ENCODE peak calls at places on chromosomes 16 and 17, in seven cellular contexts. U is skeletal muscle cell; P is IMR-90; E is tibial artery; O is CD8-positive, alpha-beta memory T cell; G is aorta; B is cardiac fibroblast. M is an unnamed sample.

GRCh38 chr17:79943354-79944241 is 92.1 kb downstream of the TBC1D16 start:
- DNase-seq in U (no peak), P (no peak), E (peak), O (peak), G (peak), B (no peak), M (no peak)

GRCh38 chr17:65530985-65531507 is 30.4 kb downstream of the AXIN2 start:
- DNase-seq in U (no peak), P (peak), E (no peak), O (no peak), G (no peak), B (peak), M (no peak)

GRCh38 chr16:81446318-81447275 is 2.0 kb downstream of the CMIP start:
- DNase-seq in U (no peak), P (peak), E (no peak), O (peak), G (peak), B (peak), M (no peak)

GRCh38 chr16:28880955-28881354 is 2.7 kb downstream of the ATP2A1 start:
- DNase-seq in U (no peak), P (no peak), E (no peak), O (no peak), G (no peak), B (no peak), M (no peak)

GRCh38 chr16:84190731-84191388 is at the start of gene ADAD2:
- DNase-seq in U (no peak), P (no peak), E (no peak), O (no peak), G (no peak), B (peak), M (no peak)

GRCh38 chr16:25950586-25951201 is 258.9 kb downstream of the HS3ST4 start:
- DNase-seq in U (no peak), P (no peak), E (no peak), O (no peak), G (no peak), B (no peak), M (no peak)

GRCh38 chr16:86562356-86562755 is 4.3 kb upstream of the FOXC2 start:
- DNase-seq in U (no peak), P (no peak), E (no peak), O (no peak), G (no peak), B (no peak), M (no peak)

GRCh38 chr16:56549744-56550385 is 15.0 kb upstream of the MT4 start:
- DNase-seq in U (no peak), P (peak), E (no peak), O (no peak), G (no peak), B (peak), M (no peak)

GRCh38 chr17:35089846-35090193 is 26.3 kb upstream of the RFFL start:
- DNase-seq in U (no peak), P (peak), E (no peak), O (peak), G (peak), B (peak), M (no peak)

GRCh38 chr17:10033982-10034381 is 128.9 kb upstream of the RCVRN start:
- DNase-seq in U (no peak), P (no peak), E (peak), O (no peak), G (peak), B (no peak), M (no peak)

GRCh38 chr17:16040710-16041251 is 41.2 kb downstream of the TTC19 start:
- DNase-seq in U (no peak), P (peak), E (no peak), O (no peak), G (peak), B (peak), M (peak)

GRCh38 chr17:73119631-73120030 is 27.1 kb upstream of the SLC39A11 start:
- DNase-seq in U (no peak), P (no peak), E (no peak), O (no peak), G (no peak), B (peak), M (no peak)

GRCh38 chr16:56669840-56670639 is 426 bp downstream of the MT1H start:
- DNase-seq in U (no peak), P (no peak), E (no peak), O (no peak), G (no peak), B (no peak), M (no peak)

GRCh38 chr16:89981414-89981813 is 32.9 kb downstream of the DEF8 start:
- DNase-seq in U (no peak), P (no peak), E (no peak), O (no peak), G (no peak), B (no peak), M (no peak)

GRCh38 chr16:67082891-67083290 is 26.9 kb upstream of the PHAF1 start:
- DNase-seq in U (no peak), P (peak), E (no peak), O (no peak), G (no peak), B (peak), M (no peak)

GRCh38 chr16:1018447-1018846 is 36.9 kb downstream of the SOX8 start:
- DNase-seq in U (no peak), P (no peak), E (no peak), O (no peak), G (no peak), B (no peak), M (no peak)

GRCh38 chr17:66416207-66416940 is 114.0 kb downstream of the PRKCA start:
- DNase-seq in U (no peak), P (no peak), E (no peak), O (no peak), G (no peak), B (no peak), M (no peak)

DNA sequence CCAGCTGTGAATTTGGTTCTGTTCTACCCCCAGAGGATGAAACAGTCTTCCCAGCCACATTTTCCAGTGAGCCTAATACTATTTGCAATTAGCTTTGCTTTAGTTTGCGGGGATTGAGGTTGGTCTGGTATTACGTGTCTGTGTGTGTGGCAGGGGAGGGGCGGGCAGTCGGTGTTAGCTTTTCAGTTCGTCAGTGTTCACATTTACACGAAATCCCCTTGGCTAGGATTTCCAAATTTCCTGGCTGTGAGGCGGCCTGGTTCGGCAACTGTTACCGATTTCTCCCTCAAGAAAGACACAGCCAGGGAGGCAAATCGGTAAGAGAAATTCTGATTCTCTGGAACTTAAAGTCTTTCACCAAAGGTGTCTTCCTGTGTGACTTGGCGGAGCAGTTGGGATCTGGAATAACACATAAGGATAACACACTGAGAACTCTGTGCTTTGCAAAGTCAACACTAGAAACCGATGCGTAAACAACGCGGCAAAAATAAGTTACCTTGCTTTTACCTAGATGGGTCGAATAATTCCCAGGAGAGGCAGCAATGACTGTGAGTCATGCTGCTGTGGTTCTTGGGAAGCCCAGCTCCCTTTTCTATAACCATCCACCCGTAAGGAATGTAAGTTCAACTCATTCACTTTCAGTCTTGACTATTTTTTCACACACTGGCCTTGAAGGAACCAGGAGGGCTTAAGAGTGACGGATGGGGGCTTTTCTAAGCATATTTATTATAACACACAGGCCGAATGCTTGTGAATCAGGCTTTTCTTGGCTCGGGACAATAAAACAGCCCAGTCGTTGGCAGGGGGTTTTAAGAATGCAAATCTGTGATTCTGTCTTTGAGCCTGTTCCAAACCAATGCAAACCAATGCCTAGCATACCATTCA is 24.3 kb downstream of the GPRC5B start:
- DNase-seq in U (peak), P (peak), E (no peak), O (no peak), G (no peak), B (peak), M (peak)
- H3K4me3 ChIP-seq in U (no peak), P (no peak), E (no peak), O (no peak), G (no peak), B (no peak), M (no peak)

GRCh38 chr16:75252049-75252864 is 833 bp upstream of the BCAR1 start:
- DNase-seq in U (no peak), P (no peak), E (no peak), O (no peak), G (peak), B (no peak), M (no peak)
- H3K4me3 ChIP-seq in U (peak), P (no peak), E (peak), O (no peak), G (no peak), B (no peak), M (peak)

GRCh38 chr17:58325289-58325726 is 3.3 kb downstream of the TSPOAP1 start:
- DNase-seq in U (no peak), P (no peak), E (no peak), O (no peak), G (no peak), B (no peak), M (no peak)
- H3K4me3 ChIP-seq in U (no peak), P (no peak), E (peak), O (no peak), G (no peak), B (no peak), M (no peak)

DNA sequence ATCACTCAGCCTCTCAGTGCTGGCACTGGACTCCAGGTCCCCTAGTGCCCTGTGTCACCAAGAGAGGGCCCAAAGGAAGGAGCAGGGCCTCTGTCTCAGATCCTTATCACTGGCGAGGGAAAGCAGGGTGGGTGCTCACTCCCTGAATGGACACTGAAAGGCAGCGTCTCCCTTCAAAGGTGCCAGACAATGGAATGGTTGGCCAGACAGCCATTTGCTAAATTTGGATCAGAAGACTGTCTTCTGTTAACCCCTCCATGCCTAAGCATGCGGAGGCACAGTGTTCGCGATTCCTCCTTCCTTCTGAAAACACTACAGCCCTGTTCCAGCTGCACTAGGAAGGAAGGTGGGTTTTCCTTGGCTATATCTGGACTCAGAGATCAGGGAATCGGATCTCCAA is 48.4 kb downstream of the SRCIN1 start:
- DNase-seq in U (no peak), P (no peak), E (no peak), O (no peak), G (no peak), B (no peak), M (no peak)
- H3K4me3 ChIP-seq in U (no peak), P (no peak), E (peak), O (no peak), G (no peak), B (no peak), M (no peak)

GRCh38 chr17:13582776-13583414 is 18.8 kb downstream of the HS3ST3A1 start:
- DNase-seq in U (no peak), P (peak), E (no peak), O (no peak), G (no peak), B (no peak), M (no peak)
- H3K4me3 ChIP-seq in U (no peak), P (peak), E (no peak), O (no peak), G (no peak), B (no peak), M (no peak)

DNA sequence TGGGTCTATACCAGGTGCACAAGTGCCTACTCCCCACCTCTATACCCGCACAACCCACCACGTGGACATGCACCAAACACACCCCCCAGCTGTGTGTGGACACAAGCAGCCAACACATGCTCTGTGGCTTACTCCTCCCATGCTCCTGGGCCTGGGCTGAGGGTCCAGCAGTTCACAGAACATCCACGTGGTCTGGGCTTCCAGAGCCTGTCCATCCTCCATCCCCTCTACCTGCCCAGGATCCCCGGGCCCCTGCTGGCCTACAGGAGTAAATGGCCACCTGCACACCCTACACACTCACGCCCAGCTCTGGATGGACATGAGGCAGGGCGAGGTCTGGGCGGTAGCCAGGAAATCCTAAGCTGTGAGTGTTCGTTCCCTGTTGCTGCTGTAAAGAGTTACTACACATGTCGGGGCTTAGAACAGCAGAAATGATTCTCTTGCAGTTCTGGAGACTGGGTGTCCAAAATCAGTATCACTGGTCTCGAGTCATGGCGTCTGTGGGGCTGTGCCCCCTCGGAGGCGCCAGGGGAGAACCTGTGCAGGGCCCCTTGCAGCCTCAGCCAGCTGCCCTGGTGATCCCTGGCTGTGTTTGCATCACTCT is 15.0 kb upstream of the RAI1 start:
- DNase-seq in U (no peak), P (peak), E (no peak), O (no peak), G (no peak), B (peak), M (no peak)
- H3K4me3 ChIP-seq in U (no peak), P (no peak), E (no peak), O (no peak), G (no peak), B (no peak), M (no peak)

DNA sequence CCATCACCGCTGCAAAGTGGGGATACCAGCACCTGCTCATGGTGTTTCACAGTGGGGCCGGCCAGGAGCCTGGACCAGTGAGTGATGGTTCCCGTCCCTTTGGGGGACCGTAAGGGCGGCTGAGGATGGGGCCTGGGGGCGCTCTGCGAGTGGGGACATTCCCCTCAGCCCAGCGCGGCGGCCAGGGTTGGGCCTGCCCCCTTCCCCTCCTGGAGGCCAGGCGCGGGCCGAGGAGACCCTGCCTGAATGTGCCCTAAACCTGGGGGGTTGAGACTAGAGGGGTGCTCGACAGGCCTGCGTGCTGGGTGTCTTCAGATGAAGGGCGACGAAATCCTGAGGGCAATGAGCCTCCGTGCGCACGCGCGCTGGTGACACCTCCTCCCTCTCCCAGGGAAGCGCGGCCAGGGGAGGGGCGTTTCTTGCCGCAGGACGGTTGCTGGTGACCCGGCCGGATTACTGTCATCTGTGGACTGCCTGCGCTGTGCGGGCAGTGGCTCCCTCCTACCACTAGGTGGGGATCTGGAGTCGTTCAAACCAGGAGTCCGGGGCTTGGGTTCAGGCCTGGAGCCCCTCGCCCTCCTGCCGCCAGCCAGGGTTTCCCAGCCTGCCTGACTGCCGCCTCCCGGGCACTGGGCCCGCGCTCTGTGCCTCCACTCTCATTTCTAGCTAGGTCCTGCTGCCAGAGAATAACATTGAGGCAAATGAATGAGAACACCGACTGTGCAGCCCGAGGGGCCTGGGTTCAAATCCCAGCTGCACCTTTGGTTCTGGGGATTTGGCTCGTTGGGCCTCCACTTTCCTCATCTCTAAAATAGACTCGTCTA is 17.1 kb downstream of the TBX2 start:
- DNase-seq in U (no peak), P (peak), E (peak), O (peak), G (peak), B (peak), M (no peak)
- H3K4me3 ChIP-seq in U (peak), P (no peak), E (peak), O (no peak), G (no peak), B (peak), M (peak)

DNA sequence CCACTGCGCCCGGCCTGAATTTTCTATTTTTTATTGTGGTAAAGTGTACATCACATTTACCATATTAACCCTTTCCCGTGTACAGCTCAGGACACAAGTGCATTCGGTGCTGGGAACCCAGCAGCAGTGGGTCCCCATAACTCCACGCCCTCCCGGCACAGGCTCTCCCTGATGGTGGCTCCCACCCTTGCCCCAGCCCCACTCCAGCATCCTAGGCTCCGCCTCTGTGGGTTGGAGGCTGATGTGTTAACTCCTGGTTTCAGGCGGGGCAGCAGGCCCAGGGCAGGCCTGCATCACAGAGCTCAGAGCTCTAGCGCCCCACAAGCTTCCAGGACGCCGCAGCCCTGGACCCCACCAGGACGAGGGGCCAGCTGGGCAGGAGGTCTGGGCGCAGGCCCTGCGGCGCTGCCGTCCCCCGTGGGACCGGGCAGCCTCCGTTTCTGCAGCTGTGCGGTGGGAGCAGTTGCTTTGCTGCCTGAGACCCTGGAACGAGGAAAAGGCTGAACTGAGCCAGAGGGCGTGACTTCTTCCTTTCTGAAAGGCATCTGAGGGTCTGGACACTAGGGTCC is 19.6 kb downstream of the ZFPM1 start:
- DNase-seq in U (no peak), P (no peak), E (no peak), O (no peak), G (no peak), B (peak), M (no peak)
- H3K4me3 ChIP-seq in U (no peak), P (no peak), E (no peak), O (no peak), G (no peak), B (no peak), M (no peak)

M was measured in AG09309.